ENCODE peak calls at places on chromosome 13, in ten cellular contexts. K is HL-60, O is IMR-90, L is cardiac muscle cell, J is astrocyte of the cerebellum, F is brain microvascular endothelial cell, I is endothelial cell, P is foreskin fibroblast, C is HepG2, Q is glutamatergic neuron. Y is an unnamed sample.

GRCh38 chr13:31377946-31378345 is 178.2 kb downstream of the B3GLCT start:
- DNase-seq in O (no peak), J (no peak), K (no peak), P (no peak), I (peak), F (no peak), Q (no peak), C (no peak), L (no peak), Y (no peak)

GRCh38 chr13:78022164-78022877 is 103.7 kb upstream of the EDNRB start:
- DNase-seq in F (peak), Q (no peak), O (peak), C (no peak), I (peak), P (peak), K (no peak), L (peak), J (peak), Y (peak)

GRCh38 chr13:23754506-23754905 is 134.7 kb downstream of the MIPEP start:
- DNase-seq in F (no peak), O (peak), L (no peak), C (peak), I (no peak), J (no peak), P (no peak), K (no peak), Q (no peak), Y (no peak)

GRCh38 chr13:20069956-20070355 is 90.9 kb downstream of the GJA3 start:
- DNase-seq in O (no peak), Q (no peak), K (no peak), F (no peak), P (no peak), C (no peak), L (no peak), J (no peak), I (no peak), Y (no peak)

GRCh38 chr13:85512421-85512820 is 286.8 kb downstream of the SLITRK6 start:
- DNase-seq in C (peak), L (no peak), K (no peak), O (no peak), J (no peak), F (no peak), I (no peak), Q (no peak), P (no peak), Y (no peak)

GRCh38 chr13:20182231-20182846 is 10.4 kb downstream of the GJB2 start:
- DNase-seq in P (peak), J (peak), C (peak), O (peak), I (peak), Q (no peak), F (peak), K (peak), L (peak), Y (peak)

GRCh38 chr13:79432992-79433391 is 26.9 kb upstream of the RBM26 start:
- DNase-seq in F (no peak), Q (peak), L (no peak), P (no peak), C (no peak), I (no peak), J (no peak), K (no peak), O (no peak), Y (no peak)

GRCh38 chr13:91719033-91719432 is 320.6 kb downstream of the GPC5 start:
- DNase-seq in K (no peak), Q (no peak), F (peak), J (no peak), L (peak), C (no peak), O (peak), P (no peak), I (no peak), Y (no peak)

GRCh38 chr13:100546713-100547405 is 41.7 kb downstream of the GGACT start:
- DNase-seq in P (no peak), F (no peak), L (no peak), C (no peak), Q (no peak), J (no peak), K (no peak), O (no peak), I (no peak), Y (no peak)

GRCh38 chr13:93183302-93183701 is 43.3 kb upstream of the GPC6 start:
- DNase-seq in Q (no peak), J (no peak), L (no peak), I (no peak), O (no peak), K (no peak), C (no peak), F (no peak), P (no peak), Y (no peak)

GRCh38 chr13:85650613-85651012 is 148.6 kb downstream of the SLITRK6 start:
- DNase-seq in O (no peak), P (no peak), Q (no peak), I (no peak), C (no peak), L (no peak), F (no peak), J (no peak), K (no peak), Y (no peak)

GRCh38 chr13:98826156-98826555 is 73.7 kb upstream of the SLC15A1 start:
- DNase-seq in F (no peak), C (no peak), J (no peak), P (no peak), I (no peak), O (peak), Q (no peak), K (no peak), L (peak), Y (no peak)

GRCh38 chr13:29702912-29703351 is 107.4 kb upstream of the SLC7A1 start:
- DNase-seq in O (peak), F (peak), C (no peak), K (no peak), P (peak), L (peak), Q (no peak), I (no peak), J (peak), Y (no peak)

GRCh38 chr13:88908896-88909535 is 1237.8 kb downstream of the SLITRK5 start:
- DNase-seq in P (no peak), Q (no peak), I (no peak), J (no peak), C (no peak), O (no peak), L (no peak), K (no peak), F (no peak), Y (peak)

GRCh38 chr13:35472308-35473008 is 4.0 kb downstream of the MAB21L1 start:
- DNase-seq in O (no peak), F (no peak), L (no peak), J (no peak), K (no peak), C (no peak), I (peak), Q (peak), P (peak), Y (no peak)

GRCh38 chr13:99285432-99286182 is 21.6 kb downstream of the GPR183 start:
- DNase-seq in C (peak), O (no peak), L (no peak), K (no peak), Q (no peak), I (no peak), F (no peak), J (no peak), P (no peak), Y (no peak)

GRCh38 chr13:75838366-75839017 is 202.4 kb downstream of the LMO7 start:
- DNase-seq in J (no peak), P (no peak), F (no peak), Q (no peak), L (no peak), K (no peak), O (no peak), I (no peak), C (no peak), Y (peak)

GRCh38 chr13:74771964-74772363 is 637.8 kb upstream of the KLF12 start:
- DNase-seq in O (peak), C (no peak), J (peak), Q (no peak), K (no peak), P (peak), F (peak), I (no peak), L (peak), Y (no peak)

GRCh38 chr13:99995503-99996176 is 14.1 kb downstream of the ZIC2 start:
- DNase-seq in C (no peak), P (no peak), O (no peak), J (no peak), K (no peak), Q (no peak), L (no peak), I (no peak), F (no peak), Y (no peak)

GRCh38 chr13:74647991-74648390 is 513.8 kb upstream of the KLF12 start:
- DNase-seq in O (no peak), L (no peak), J (no peak), C (no peak), P (no peak), F (no peak), Q (no peak), K (no peak), I (no peak), Y (no peak)

GRCh38 chr13:80712026-80712425 is 371.1 kb upstream of the SPRY2 start:
- DNase-seq in F (no peak), K (peak), L (peak), I (no peak), O (no peak), C (no peak), Q (no peak), P (peak), J (no peak), Y (no peak)

GRCh38 chr13:88802886-88803285 is 1131.7 kb downstream of the SLITRK5 start:
- DNase-seq in J (no peak), L (no peak), Q (no peak), F (no peak), O (no peak), P (peak), K (no peak), C (no peak), I (no peak), Y (no peak)

GRCh38 chr13:36857273-36857672 is 38.3 kb downstream of the RFXAP start:
- DNase-seq in O (no peak), Q (no peak), J (no peak), P (no peak), F (no peak), L (no peak), C (no peak), K (no peak), I (no peak), Y (no peak)

GRCh38 chr13:40017662-40018262 is 362.3 kb downstream of the COG6 start:
- DNase-seq in O (no peak), C (no peak), F (no peak), J (no peak), P (no peak), I (no peak), L (no peak), K (no peak), Q (no peak), Y (no peak)
- TF ChIP-seq CTCF in O (no peak), C (no peak), F (no peak), J (no peak), P (no peak), I (no peak), L (no peak), K (no peak), Q (no peak), Y (no peak)

DNA sequence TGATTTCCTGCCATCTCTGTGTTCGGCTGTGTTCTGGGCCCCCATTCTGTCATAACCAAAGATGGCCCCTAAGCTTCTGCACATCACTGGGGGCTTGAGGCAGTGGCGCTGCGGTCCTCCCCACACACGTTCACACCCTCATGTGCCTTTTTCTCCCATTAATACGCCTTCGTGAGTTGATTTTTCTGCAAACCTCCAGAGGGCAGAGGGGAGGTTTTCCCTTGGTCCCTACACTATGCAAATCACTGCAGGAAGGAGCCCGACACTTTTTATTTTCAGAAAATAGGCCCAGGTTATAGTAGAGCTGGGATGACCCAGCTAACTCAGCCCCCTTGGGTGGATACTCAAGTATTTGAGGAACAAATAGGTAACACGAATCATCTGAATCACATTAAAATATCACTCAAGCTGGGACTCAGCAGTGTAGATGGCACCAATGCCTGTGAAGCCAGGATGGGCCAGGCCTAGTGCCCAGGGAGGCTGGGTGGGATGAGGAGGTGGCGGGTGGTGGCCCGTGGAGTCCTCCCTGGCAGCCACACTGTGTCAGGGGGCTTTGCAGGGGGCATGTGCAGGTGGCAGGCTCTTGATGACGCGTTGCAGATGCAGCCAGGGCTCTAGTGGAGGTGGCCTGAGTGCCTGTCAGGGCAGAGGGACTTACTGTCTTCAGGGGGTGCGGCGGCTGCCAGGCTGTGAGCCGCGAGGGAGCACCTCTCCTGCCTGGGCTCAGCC is 234.3 kb downstream of the TEX29 start:
- DNase-seq in I (no peak), Q (no peak), P (no peak), L (no peak), C (no peak), K (no peak), F (no peak), J (no peak), O (no peak), Y (no peak)
- TF ChIP-seq CTCF in I (no peak), Q (no peak), P (no peak), L (no peak), C (no peak), K (no peak), F (no peak), J (no peak), O (no peak), Y (no peak)

DNA sequence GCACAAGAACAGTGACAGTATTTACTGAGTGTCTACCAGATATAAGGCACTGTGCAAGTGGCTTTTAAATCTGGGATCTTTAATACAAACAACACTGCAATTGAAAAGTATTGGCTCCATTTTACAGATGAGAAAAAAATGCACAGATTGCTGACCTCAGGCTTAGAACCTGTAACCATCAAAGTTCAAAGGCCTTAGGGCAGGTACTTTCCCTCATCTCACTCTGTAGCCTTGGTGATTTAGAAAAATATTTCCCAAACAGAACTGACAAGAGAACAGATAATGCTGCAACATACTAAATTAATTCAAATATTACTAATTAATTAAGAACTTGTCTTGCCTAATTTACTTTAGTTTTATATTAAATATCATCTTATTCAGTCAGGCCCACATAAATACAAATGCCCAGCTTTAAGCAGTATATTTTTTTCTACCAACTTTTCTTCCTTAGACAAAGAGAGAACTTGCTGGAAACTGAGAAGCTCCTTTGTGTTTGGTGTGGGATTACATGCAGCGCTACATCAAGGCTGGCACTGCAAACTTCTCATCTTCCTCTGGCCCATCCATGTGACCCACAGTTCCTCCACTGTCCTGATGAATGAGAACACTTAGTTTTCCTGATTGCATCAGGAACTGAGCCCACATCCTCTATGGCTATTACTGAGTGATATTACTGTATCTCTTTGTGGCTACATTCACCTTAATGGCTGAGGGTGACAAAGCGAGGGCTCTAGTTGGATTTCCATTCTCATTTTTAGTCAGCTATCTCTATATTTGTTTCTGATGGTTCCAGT is 302.1 kb downstream of the ENOX1 start:
- DNase-seq in I (no peak), L (no peak), K (no peak), J (no peak), Q (no peak), P (no peak), O (no peak), F (no peak), C (no peak), Y (no peak)
- TF ChIP-seq CTCF in I (no peak), L (no peak), K (no peak), J (no peak), Q (no peak), P (no peak), O (no peak), F (no peak), C (no peak), Y (no peak)

DNA sequence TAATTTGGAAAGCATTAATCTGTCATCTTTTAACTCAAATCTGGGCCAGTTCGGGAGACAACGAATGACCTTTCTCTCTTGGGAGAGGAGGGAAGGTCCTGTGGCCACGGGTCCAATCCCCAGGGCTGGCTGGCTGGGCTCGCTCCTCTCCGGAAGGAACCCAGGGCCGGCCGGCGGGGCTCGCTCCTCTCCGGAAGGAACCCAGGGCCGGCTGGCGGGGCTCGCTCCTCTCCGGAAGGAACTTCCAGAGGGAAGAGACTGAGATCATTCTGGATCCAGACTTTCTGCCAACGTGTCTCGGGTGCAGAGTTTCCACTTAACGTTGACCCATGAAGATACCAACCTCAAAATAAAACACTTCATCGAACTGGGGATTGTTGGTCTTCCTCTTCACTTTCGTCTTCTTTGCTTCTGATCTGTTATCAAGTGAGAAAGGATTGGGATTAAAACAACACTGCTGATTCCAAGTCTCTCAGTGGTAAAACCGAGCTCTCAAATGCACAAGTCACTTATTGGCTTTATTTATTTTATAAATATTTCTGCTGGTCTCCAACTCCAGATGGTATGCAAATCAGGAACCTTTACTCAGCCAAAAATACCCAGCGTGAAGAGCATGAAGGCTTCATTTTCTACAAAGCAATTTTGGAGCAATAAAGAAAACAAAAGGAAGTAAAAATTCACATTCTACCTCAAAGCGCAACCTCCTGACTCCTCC is 53.3 kb upstream of the C13orf46 start:
- DNase-seq in O (peak), F (no peak), J (peak), P (peak), L (peak), C (no peak), I (no peak), Q (peak), K (no peak), Y (no peak)
- TF ChIP-seq CTCF in O (no peak), F (no peak), J (no peak), P (no peak), L (no peak), C (no peak), I (no peak), Q (no peak), K (no peak), Y (no peak)